ENCODE peak calls at places on chromosomes 3 and 15, in five cellular contexts. T is GM12865, M is astrocyte, N is adrenal gland, Z is AG09319. G is an unnamed sample.

GRCh38 chr3:66948041-66948440 is 50.1 kb upstream of the KBTBD8 start:
- DNase-seq in Z (no peak), M (no peak), N (no peak), T (peak), G (no peak)

GRCh38 chr15:65041787-65042186 is 3.4 kb upstream of the SLC51B start:
- DNase-seq in T (no peak), N (no peak), Z (no peak), M (no peak), G (no peak)

GRCh38 chr15:69253156-69253555 is 45.6 kb upstream of the PAQR5 start:
- DNase-seq in M (peak), T (no peak), Z (peak), N (peak), G (peak)

GRCh38 chr15:54854667-54855066 is 342.1 kb downstream of the RSL24D1 start:
- DNase-seq in N (no peak), Z (no peak), T (no peak), M (no peak), G (no peak)

GRCh38 chr3:149589332-149589731 is 68.5 kb downstream of the WWTR1 start:
- DNase-seq in T (no peak), N (no peak), M (peak), Z (no peak), G (no peak)

GRCh38 chr3:143331336-143331735 is 211.8 kb downstream of the CHST2 start:
- DNase-seq in N (no peak), T (no peak), Z (no peak), M (peak), G (no peak)

GRCh38 chr3:133883657-133884546 is 11.8 kb downstream of the RAB6B start:
- DNase-seq in Z (no peak), M (no peak), N (no peak), T (no peak), G (no peak)

GRCh38 chr15:95937128-95937528 is 393.4 kb upstream of the NR2F2 start:
- DNase-seq in N (no peak), M (peak), Z (no peak), T (no peak), G (no peak)

GRCh38 chr3:79297242-79297641 is 470.6 kb downstream of the ROBO1 start:
- DNase-seq in N (no peak), M (peak), T (no peak), Z (peak), G (peak)

GRCh38 chr15:77742127-77742526 is 109.4 kb upstream of the LINGO1 start:
- DNase-seq in M (no peak), T (no peak), Z (no peak), N (no peak), G (no peak)

GRCh38 chr15:101456079-101456791 is 33.3 kb downstream of the PCSK6 start:
- DNase-seq in M (no peak), N (no peak), T (no peak), Z (no peak), G (no peak)

GRCh38 chr3:37402351-37402750 is 228.0 kb upstream of the LRRFIP2 start:
- DNase-seq in T (no peak), N (peak), Z (no peak), M (no peak), G (no peak)

GRCh38 chr15:60374628-60375081 is 23.1 kb downstream of the ANXA2 start:
- DNase-seq in T (no peak), Z (peak), M (peak), N (peak), G (peak)

GRCh38 chr3:32758375-32758753 is 59.4 kb upstream of the TRIM71 start:
- DNase-seq in N (no peak), Z (no peak), M (peak), T (no peak), G (no peak)

DNA sequence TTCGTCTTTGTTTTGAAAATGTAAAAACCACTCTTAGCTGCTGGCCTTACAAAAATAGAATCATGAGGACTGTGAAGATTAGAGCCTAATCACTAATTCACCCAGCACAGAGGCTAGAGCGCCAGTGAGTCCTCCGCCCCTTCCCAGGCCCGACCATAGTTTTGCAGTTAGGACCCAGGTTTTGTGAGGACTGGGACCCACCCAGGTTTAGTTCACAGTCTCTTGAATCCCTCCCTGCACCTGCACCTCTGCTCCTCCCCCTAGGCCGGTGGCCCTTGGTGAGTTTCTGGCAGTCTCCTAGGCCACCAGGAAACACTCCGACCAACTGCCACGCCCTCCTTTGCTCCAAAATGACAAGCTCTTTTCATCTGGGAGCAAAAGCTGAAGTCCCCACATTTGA is 136.0 kb upstream of the CCDC54 start:
- DNase-seq in M (no peak), T (peak), N (peak), Z (no peak), G (no peak)
- TF ChIP-seq CTCF in M (no peak), T (no peak), N (no peak), Z (peak), G (no peak)

GRCh38 chr3:22704571-22705354 is 498.4 kb upstream of the UBE2E2 start:
- DNase-seq in M (no peak), N (no peak), T (no peak), Z (no peak), G (no peak)
- TF ChIP-seq CTCF in M (no peak), N (no peak), T (no peak), Z (no peak), G (no peak)

DNA sequence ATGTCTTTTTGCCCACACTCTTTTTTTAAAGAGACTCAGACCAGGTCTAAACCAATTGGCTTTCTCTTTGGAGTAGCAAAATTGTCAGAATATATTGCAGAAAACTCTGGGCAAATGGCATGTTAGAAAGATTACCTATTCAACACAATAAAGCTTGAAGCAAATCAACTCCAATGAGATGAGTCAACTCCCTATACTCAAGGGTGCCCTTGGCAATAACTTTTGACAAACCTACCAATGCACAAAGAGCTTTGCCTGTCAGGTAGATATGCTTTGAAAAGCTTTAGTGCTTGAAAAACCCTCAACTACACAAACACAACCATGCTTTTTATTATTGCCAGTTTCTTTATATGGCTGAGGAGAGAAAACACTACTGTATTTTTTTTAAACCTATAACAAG is 137.7 kb upstream of the GRM7 start:
- DNase-seq in M (no peak), Z (no peak), N (no peak), T (no peak), G (no peak)
- TF ChIP-seq CTCF in M (no peak), Z (no peak), N (no peak), T (no peak), G (no peak)

DNA sequence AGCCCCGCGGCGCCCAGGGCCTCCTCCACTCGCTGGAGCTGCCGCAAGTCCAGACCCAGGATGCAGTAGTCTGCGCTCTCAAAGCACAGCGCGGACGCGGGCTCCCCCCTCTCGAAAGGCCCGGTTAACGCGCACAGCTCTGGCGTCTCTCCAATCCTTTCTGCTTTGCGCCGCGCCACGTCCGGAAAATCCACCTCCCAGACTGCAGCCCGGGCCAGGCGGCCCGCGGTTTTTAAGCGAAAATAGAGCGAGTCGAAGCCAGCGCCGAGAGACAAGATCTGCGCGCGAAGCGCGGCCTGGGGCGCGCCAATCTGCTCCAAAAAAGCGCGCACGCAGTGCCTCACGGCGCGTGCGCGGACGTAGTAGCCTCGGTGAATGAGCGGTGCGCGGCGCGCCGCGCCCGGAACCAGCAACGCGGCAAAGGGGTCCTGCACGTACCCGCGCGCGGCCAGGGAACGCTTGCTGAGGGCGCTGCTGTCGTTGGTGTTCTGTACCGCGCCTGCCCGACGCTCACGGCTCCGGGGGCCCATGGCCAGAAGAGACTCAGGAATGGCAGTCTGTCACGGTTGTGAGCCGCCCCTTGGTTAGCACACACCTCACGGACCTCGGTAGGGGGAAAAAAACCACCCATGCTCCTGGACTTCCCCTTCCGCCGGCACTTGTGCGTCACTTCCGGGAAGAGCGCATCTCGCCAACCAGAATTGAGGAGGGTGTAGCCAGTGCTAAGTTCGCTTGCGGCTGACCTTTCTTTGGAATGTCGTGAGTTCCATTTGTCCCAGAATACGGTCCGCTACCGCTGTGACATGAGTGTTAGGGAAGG is at the start of gene LCMT2:
- DNase-seq in M (peak), N (peak), Z (peak), T (peak), G (peak)
- TF ChIP-seq CTCF in M (no peak), N (no peak), Z (no peak), T (no peak), G (no peak)

GRCh38 chr3:39124876-39125836 is 17.7 kb downstream of the TTC21A start:
- DNase-seq in T (no peak), N (no peak), Z (no peak), M (no peak), G (no peak)
- TF ChIP-seq CTCF in T (no peak), N (no peak), Z (peak), M (peak), G (peak)

G was measured in retinal pigment epithelial cell.